ENCODE peak calls at places on chromosomes 3 and 15, in four cellular contexts. F, S, A and P are unnamed samples. For H3K4me1, the result is how much of the 10 kb centered on the place peaks cover.

GRCh38 chr15:93362203-93362602 is 273.2 kb upstream of the RGMA start:
- DNase-seq in S (no peak), A (no peak), F (no peak), P (peak)

GRCh38 chr3:60333710-60334109 is 917.5 kb downstream of the FHIT start:
- DNase-seq in S (no peak), A (no peak), F (no peak), P (no peak)

GRCh38 chr3:154060606-154061380 is 60.4 kb upstream of the ARHGEF26 start:
- DNase-seq in A (no peak), S (no peak), F (no peak), P (peak)

GRCh38 chr3:62587579-62588031 is 214.3 kb upstream of the FEZF2 start:
- DNase-seq in A (no peak), F (no peak), S (no peak), P (no peak)

GRCh38 chr3:46692566-46692983 is 904 bp downstream of the ALS2CL start:
- DNase-seq in F (no peak), S (no peak), A (no peak), P (no peak)

GRCh38 chr3:81728766-81729544 is 32.5 kb downstream of the GBE1 start:
- DNase-seq in F (no peak), S (no peak), A (no peak), P (no peak)

GRCh38 chr3:37937156-37937555 is 53.4 kb upstream of the VILL start:
- DNase-seq in F (no peak), A (no peak), S (no peak), P (no peak)

GRCh38 chr3:104835376-104835775 is 531.3 kb upstream of the ALCAM start:
- DNase-seq in F (no peak), S (no peak), A (no peak), P (no peak)

GRCh38 chr3:120795017-120795648 is 52.6 kb downstream of the GTF2E1 start:
- DNase-seq in A (peak), S (peak), F (peak), P (peak)

GRCh38 chr3:146382386-146382785 is 87.0 kb downstream of the PLSCR2 start:
- DNase-seq in F (peak), A (no peak), S (no peak), P (no peak)

GRCh38 chr3:18389108-18389733 is 35.9 kb downstream of the SATB1 start:
- DNase-seq in F (peak), S (no peak), A (no peak), P (no peak)
- TF ChIP-seq SUZ12 in F (no peak), S (no peak), A (no peak), P (no peak)

GRCh38 chr15:47184003-47184404 is 533.3 kb upstream of the SEMA6D start:
- DNase-seq in S (no peak), A (no peak), F (no peak), P (no peak)
- H3K4me3 ChIP-seq in S (peak), A (no peak), F (no peak), P (peak)

DNA sequence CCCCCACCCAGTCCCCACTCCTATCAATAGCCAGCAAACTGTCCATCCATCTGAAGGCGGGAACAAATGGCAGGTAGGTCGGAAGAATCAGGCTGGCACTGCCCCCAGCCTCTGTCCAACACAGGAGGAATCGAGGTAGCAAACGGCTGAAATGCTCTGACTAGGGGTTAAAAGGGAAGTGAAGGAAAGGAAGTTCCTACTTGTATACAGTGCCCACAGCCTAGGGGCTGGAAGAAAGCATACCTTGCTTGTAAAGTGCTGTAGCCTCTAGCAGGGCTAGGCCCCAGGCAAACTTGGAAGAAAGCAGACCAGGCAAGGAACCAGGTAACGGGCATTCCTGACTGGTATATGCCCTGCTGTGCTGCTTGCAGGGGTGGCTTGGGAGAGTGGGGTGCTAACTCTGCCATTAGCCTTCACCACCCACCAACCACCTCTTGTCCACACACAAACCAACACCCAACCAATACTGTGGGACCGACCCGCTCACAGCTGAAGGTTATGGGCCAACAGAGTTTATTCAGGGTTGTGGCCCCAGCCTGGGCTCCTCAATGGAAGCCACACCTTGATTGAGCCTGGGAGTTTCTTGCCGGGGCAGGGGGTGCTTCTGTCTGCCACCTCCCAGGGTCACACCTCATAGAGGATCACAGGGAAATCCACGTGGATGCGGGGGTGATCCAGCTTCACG is 2.4 kb downstream of the TUSC2 start:
- DNase-seq in F (no peak), S (no peak), A (no peak), P (no peak)
- H3K4me1 ChIP-seq in F (half or more), S (under half), A (under half), P (under half)

GRCh38 chr3:11774296-11774877 is 72.3 kb downstream of the TAMM41 start:
- DNase-seq in S (peak), A (no peak), F (peak), P (peak)
- TF ChIP-seq SUZ12 in S (no peak), A (no peak), F (no peak), P (no peak)